ENCODE peak calls at places on chromosome 7, in five cellular contexts. C, V, S, N and D are unnamed samples.

GRCh38 chr7:20783716-20784310 is 2.9 kb downstream of the SP8 start:
- DNase-seq in C (peak; percentile 63), V (peak; percentile 48), S (no peak), N (no peak), D (peak; percentile 88)

GRCh38 chr7:64625114-64626082 is 40.5 kb upstream of the ZNF107 start:
- DNase-seq in C (peak; percentile 53), V (peak; percentile 30), S (no peak), N (no peak), D (no peak)

GRCh38 chr7:93949468-93949867 is 27.9 kb downstream of the GNG11 start:
- DNase-seq in C (no peak), V (peak; percentile 35), S (no peak), N (no peak), D (no peak)

GRCh38 chr7:17434841-17435692 is 136.6 kb downstream of the AHR start:
- DNase-seq in C (no peak), V (peak; percentile 5), S (no peak), N (no peak), D (no peak)

GRCh38 chr7:44391746-44392617 is 66.6 kb upstream of the CAMK2B start:
- DNase-seq in C (no peak), V (no peak), S (no peak), N (no peak), D (peak; percentile 28)

GRCh38 chr7:73893342-73894101 is 32.6 kb downstream of the TMEM270 start:
- DNase-seq in C (no peak), V (no peak), S (no peak), N (no peak), D (no peak)

GRCh38 chr7:21355406-21355874 is 72.4 kb upstream of the SP4 start:
- DNase-seq in C (no peak), V (no peak), S (no peak), N (no peak), D (no peak)

GRCh38 chr7:83155996-83156395 is 6.7 kb downstream of the PCLO start:
- DNase-seq in C (no peak), V (no peak), S (no peak), N (no peak), D (no peak)

GRCh38 chr7:155752756-155753445 is 59.4 kb downstream of the SHH start:
- DNase-seq in C (no peak), V (no peak), S (no peak), N (no peak), D (no peak)

GRCh38 chr7:50315739-50316671 is 11.5 kb downstream of the IKZF1 start:
- DNase-seq in C (no peak), V (no peak), S (no peak), N (no peak), D (peak; percentile 53)

GRCh38 chr7:31788445-31788844 is 101.4 kb downstream of the PPP1R17 start:
- DNase-seq in C (no peak), V (no peak), S (no peak), N (no peak), D (no peak)

GRCh38 chr7:105699568-105700236 is 118.4 kb upstream of the EFCAB10 start:
- DNase-seq in C (no peak), V (no peak), S (no peak), N (no peak), D (no peak)

GRCh38 chr7:136086712-136087111 is 109.6 kb upstream of the MTPN start:
- DNase-seq in C (peak; percentile 83), V (peak; percentile 70), S (peak; percentile 71), N (peak; percentile 27), D (peak; percentile 90)
- H3K4me3 ChIP-seq in C (no peak overlapping the region), V (peak overlapping the region; percentile 61), S (peak overlapping the region; percentile 59), N (peak overlapping the region; percentile 35), D (peak overlapping the region; percentile 82)

DNA sequence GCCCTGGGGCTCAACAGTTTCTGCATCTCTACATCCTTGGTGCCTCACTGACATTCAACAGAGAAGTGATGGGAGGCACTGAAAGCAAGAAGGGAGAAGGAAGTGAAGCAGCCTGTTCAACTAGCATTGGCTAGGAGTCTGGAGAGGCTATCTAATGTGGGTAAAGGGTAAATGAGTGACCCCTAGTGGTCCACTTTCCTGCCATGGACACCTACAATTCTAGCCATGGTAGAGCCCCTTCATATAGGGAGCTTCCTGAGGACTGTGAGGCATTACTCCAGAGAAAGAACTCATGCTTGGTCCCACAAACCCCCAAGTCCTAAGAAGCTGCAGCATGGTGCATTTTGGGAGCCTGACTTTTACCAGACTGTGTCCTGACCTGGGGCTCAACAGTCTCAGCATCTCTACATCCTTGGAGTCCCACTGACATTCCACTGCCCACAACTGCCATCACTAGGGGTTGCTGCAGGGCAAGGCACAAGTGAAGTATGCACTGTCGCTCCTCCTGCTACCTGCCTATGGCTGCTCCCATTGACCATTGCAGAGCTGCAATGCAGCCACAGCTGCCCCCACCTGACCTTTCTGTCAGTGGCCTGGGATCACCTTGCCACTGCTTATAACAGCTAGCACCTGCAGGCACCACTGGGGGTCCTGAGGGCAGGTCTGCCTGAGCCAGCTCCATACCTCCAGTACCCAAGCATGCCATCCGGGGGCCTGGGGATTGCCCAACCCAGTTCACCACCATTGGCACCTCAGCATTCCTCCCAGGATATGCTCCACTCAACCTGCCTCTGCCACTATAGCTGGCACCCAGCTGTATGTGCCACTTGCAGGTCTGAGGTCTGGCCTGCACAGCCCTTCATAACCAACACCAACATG is 44.1 kb upstream of the CDK6 start:
- DNase-seq in C (peak; percentile 86), V (peak; percentile 16), S (no peak), N (no peak), D (peak; percentile 88)
- TF ChIP-seq CTCF in C (peak; percentile 85), V (peak; percentile 37), S (peak; percentile 33), N (no peak), D (peak; percentile 91)

GRCh38 chr7:80128918-80129317 is 5.7 kb upstream of the GNAI1 start:
- DNase-seq in C (no peak), V (no peak), S (no peak), N (no peak), D (no peak)

GRCh38 chr7:80131675-80132435 is 2.8 kb upstream of the GNAI1 start:
- DNase-seq in C (no peak), V (no peak), S (no peak), N (no peak), D (no peak)

GRCh38 chr7:80124870-80125269 is 9.8 kb upstream of the GNAI1 start:
- DNase-seq in C (no peak), V (no peak), S (no peak), N (no peak), D (no peak)

GRCh38 chr7:80129785-80130184 is 4.8 kb upstream of the GNAI1 start:
- DNase-seq in C (no peak), V (no peak), S (no peak), N (no peak), D (no peak)

DNA sequence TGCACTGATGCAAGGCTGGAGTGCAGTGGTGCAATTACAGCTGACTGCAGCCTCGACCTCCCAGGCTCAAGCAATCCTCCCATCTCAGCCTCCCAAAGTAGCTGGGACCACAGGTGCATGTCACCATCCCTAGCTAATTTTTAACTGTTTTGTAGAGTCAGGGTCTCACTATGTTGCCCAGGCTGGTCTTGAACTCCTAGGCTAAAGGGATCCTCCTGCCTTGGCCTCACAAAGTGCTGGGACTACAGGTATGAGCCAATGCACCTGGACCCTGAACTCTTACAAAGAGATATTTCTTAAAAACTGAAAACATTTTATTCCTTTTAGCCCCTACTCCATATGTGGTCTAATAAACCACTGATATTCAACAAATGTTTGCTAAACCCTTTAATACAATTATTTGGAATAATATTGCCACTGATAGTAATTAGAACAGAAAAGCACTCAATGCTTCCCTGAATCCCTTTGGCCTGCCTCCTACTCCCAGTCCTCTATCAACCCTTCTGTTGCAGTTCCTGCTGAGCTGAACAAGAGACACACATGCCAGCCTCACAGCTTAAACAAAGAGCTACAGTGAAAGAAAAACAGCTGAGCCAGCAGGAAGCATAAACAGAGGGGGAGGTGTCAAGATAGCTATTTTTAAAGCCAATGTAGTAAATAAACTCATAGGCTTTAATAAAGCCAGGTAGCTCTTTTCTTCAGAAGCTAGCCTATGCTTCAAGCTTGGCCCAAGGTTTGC is 7.0 kb upstream of the GNAI1 start:
- DNase-seq in C (peak; percentile 91), V (no peak), S (peak; percentile 78), N (no peak), D (peak; percentile 77)
- H3K27ac ChIP-seq in C (no peak overlapping the region), V (no peak overlapping the region), S (peak overlapping the region; percentile 92), N (no peak overlapping the region), D (peak overlapping the region; percentile 32)

DNA sequence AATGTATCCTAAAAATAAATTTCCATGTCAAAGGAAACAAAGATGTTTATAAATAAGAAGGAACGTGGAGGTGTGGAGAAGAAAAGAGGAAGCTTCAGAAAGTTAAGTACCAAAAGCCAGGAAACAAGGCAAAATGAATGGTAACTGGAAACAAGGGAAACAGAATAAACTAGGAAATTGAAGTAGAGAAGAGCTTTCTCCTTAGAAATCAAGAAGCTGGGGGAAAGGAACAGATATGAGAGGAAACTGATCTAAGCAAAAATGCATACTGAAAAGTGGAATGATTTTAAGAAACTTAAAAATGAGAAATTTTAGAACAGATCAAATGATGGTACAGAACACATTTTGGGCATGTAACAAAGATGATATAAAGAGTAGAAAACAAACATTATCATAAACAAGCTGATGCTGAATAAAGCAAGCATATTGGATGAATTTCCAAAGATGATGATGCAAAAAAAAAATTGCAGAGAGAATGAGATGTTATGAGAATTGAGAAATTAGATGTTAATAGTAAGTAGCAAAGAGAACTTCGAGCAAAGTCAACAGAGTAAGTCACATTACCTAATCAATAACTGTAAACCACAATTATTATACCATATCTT is 1.9 kb downstream of the BRAF start:
- DNase-seq in C (no peak), V (no peak), S (no peak), N (no peak), D (no peak)
- H3K4me3 ChIP-seq in C (peak overlapping the region; percentile 67), V (peak overlapping the region; percentile 93), S (peak overlapping the region; percentile 87), N (peak overlapping the region; percentile 98), D (peak overlapping the region; percentile 89)

GRCh38 chr7:1483079-1483478 is 21.1 kb downstream of the INTS1 start:
- DNase-seq in C (no peak), V (no peak), S (no peak), N (no peak), D (no peak)

GRCh38 chr7:1486571-1486970 is 17.6 kb downstream of the INTS1 start:
- DNase-seq in C (no peak), V (no peak), S (no peak), N (no peak), D (no peak)

GRCh38 chr7:1485156-1485555 is 19.0 kb downstream of the INTS1 start:
- DNase-seq in C (no peak), V (no peak), S (no peak), N (no peak), D (no peak)

GRCh38 chr7:1483536-1484505 is 20.4 kb downstream of the INTS1 start:
- DNase-seq in C (no peak), V (no peak), S (no peak), N (no peak), D (no peak)

DNA sequence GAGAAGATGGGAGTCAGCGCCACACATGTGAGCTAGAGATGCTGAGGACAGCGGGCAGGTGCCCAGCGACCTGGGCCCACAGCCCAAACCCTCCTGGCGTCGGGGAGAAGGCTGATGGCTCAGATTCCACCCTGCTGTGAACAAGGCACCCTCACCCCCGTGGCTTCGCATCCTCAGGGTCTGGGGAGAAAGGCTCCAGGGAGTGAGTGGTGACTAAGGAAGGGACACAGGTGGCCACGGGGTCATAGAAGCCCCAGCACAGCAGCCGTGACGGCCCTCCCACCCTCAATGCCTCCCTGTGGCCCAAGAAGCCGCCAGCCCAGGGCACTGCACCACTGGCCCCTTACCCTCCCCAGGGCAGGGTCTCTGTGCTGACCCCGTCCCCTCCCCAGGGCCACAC is 19.6 kb downstream of the INTS1 start:
- DNase-seq in C (no peak), V (no peak), S (no peak), N (no peak), D (no peak)
- TF ChIP-seq CTCF in C (no peak), V (no peak), S (no peak), N (no peak), D (no peak)